ENCODE peak calls at places on chromosomes 3 and 15, in four cellular contexts. One of them, this sample, is unnamed.
A peak's percentile ranks its signal among the peaks of the same experiment; 100 is the strongest.

GRCh38 chr15:93196136-93196670 is 107.2 kb upstream of the RGMA start:
- DNase-seq in H1: no peak
- DNase-seq in mesendoderm: peak; percentile 61
- DNase-seq in IMR-90: no peak
- DNase-seq in this sample: no peak

GRCh38 chr3:13275376-13276005 is 144.6 kb downstream of the NUP210 start:
- DNase-seq in mesendoderm: no peak
- DNase-seq in H1: no peak
- DNase-seq in IMR-90: no peak
- DNase-seq in this sample: no peak

GRCh38 chr3:157544501-157545139 is 41.4 kb upstream of the VEPH1 start:
- DNase-seq in H1: no peak
- DNase-seq in IMR-90: peak; percentile 74
- DNase-seq in mesendoderm: no peak
- DNase-seq in this sample: no peak

GRCh38 chr3:105729662-105730061 is 139.2 kb downstream of the CBLB start:
- DNase-seq in H1: no peak
- DNase-seq in IMR-90: peak; percentile 40
- DNase-seq in mesendoderm: no peak
- DNase-seq in this sample: no peak

GRCh38 chr3:48268381-48268935 is 27.6 kb downstream of the ZNF589 start:
- DNase-seq in IMR-90: no peak
- DNase-seq in mesendoderm: no peak
- DNase-seq in H1: no peak
- DNase-seq in this sample: no peak

GRCh38 chr3:144821583-144821982 is 850.0 kb downstream of the DIPK2A start:
- DNase-seq in mesendoderm: no peak
- DNase-seq in IMR-90: peak; percentile 1
- DNase-seq in H1: no peak
- DNase-seq in this sample: no peak

GRCh38 chr3:151003024-151003771 is 30.7 kb upstream of the CLRN1 start:
- DNase-seq in mesendoderm: no peak
- DNase-seq in IMR-90: peak; percentile 46
- DNase-seq in H1: no peak
- DNase-seq in this sample: no peak

GRCh38 chr15:85813234-85813633 is 18.5 kb upstream of the KLHL25 start:
- DNase-seq in mesendoderm: no peak
- DNase-seq in IMR-90: no peak
- DNase-seq in H1: no peak
- DNase-seq in this sample: no peak

GRCh38 chr3:111392911-111393351 is 149.1 kb upstream of the CD96 start:
- DNase-seq in IMR-90: no peak
- DNase-seq in H1: no peak
- DNase-seq in mesendoderm: peak; percentile 21
- DNase-seq in this sample: no peak

GRCh38 chr3:173397161-173398110 is at the start of gene NLGN1:
- DNase-seq in mesendoderm: peak; percentile 70
- DNase-seq in H1: peak; percentile 84
- DNase-seq in IMR-90: peak; percentile 72
- DNase-seq in this sample: peak; percentile 74

GRCh38 chr3:14889943-14890342 is 57.4 kb upstream of the NR2C2 start:
- DNase-seq in IMR-90: no peak
- DNase-seq in H1: no peak
- DNase-seq in mesendoderm: no peak
- DNase-seq in this sample: no peak

GRCh38 chr3:73783811-73784210 is 159.1 kb upstream of the PDZRN3 start:
- DNase-seq in IMR-90: no peak
- DNase-seq in mesendoderm: no peak
- DNase-seq in H1: no peak
- DNase-seq in this sample: no peak

GRCh38 chr15:66682246-66682645 is 19.8 kb upstream of the SMAD6 start:
- DNase-seq in IMR-90: no peak
- DNase-seq in H1: no peak
- DNase-seq in mesendoderm: no peak
- DNase-seq in this sample: no peak

GRCh38 chr3:157336252-157337009 is 100.2 kb upstream of the PTX3 start:
- DNase-seq in IMR-90: peak; percentile 37
- DNase-seq in mesendoderm: peak; percentile 3
- DNase-seq in H1: no peak
- DNase-seq in this sample: no peak

GRCh38 chr3:146640955-146641867 is 36.1 kb upstream of the PLSCR5 start:
- DNase-seq in IMR-90: peak; percentile 37
- DNase-seq in H1: no peak
- DNase-seq in mesendoderm: peak; percentile 68
- DNase-seq in this sample: no peak

GRCh38 chr3:11010406-11011165 is 18.0 kb downstream of the SLC6A1 start:
- DNase-seq in mesendoderm: no peak
- DNase-seq in H1: no peak
- DNase-seq in IMR-90: no peak
- DNase-seq in this sample: no peak

GRCh38 chr3:3020209-3020608 is 90.0 kb downstream of the IL5RA start:
- DNase-seq in IMR-90: no peak
- DNase-seq in H1: no peak
- DNase-seq in mesendoderm: no peak
- DNase-seq in this sample: no peak

GRCh38 chr15:66741646-66742045 is 39.6 kb downstream of the SMAD6 start:
- DNase-seq in H1: no peak
- DNase-seq in IMR-90: no peak
- DNase-seq in mesendoderm: no peak
- DNase-seq in this sample: no peak

GRCh38 chr3:46578973-46579755 is 13.1 kb upstream of the LRRC2 start:
- DNase-seq in IMR-90: no peak
- DNase-seq in mesendoderm: peak; percentile 54
- DNase-seq in H1: no peak
- DNase-seq in this sample: no peak

GRCh38 chr3:180743813-180744212 is 64.5 kb upstream of the CCDC39 start:
- DNase-seq in IMR-90: no peak
- DNase-seq in mesendoderm: no peak
- DNase-seq in H1: no peak
- DNase-seq in this sample: no peak

GRCh38 chr3:127775398-127776109 is 46.8 kb downstream of the MGLL start:
- DNase-seq in IMR-90: peak; percentile 90
- DNase-seq in H1: no peak
- DNase-seq in mesendoderm: no peak
- DNase-seq in this sample: no peak

GRCh38 chr3:149489060-149489690 is 14.7 kb downstream of the TM4SF4 start:
- DNase-seq in mesendoderm: peak; percentile 60
- DNase-seq in IMR-90: no peak
- DNase-seq in H1: no peak
- DNase-seq in this sample: peak; percentile 52

GRCh38 chr15:41465822-41466421 is 27.8 kb upstream of the ITPKA start:
- DNase-seq in mesendoderm: peak; percentile 55
- DNase-seq in H1: no peak
- DNase-seq in IMR-90: peak; percentile 74
- DNase-seq in this sample: no peak

GRCh38 chr3:111998661-111999641 is at the start of gene TAGLN3:
- DNase-seq in IMR-90: no peak
- DNase-seq in H1: peak; percentile 77
- DNase-seq in mesendoderm: peak; percentile 78
- DNase-seq in this sample: peak; percentile 68

GRCh38 chr15:57060799-57061198 is 142.4 kb downstream of the TCF12 start:
- DNase-seq in H1: no peak
- DNase-seq in mesendoderm: no peak
- DNase-seq in IMR-90: peak; percentile 89
- DNase-seq in this sample: no peak

GRCh38 chr3:36763850-36764703 is at the start of gene DCLK3:
- DNase-seq in H1: peak; percentile 67
- DNase-seq in mesendoderm: peak; percentile 26
- DNase-seq in IMR-90: no peak
- DNase-seq in this sample: peak; percentile 48

GRCh38 chr3:188365184-188365583 is 211.2 kb downstream of the LPP start:
- DNase-seq in H1: no peak
- DNase-seq in mesendoderm: no peak
- DNase-seq in IMR-90: no peak
- DNase-seq in this sample: no peak

GRCh38 chr3:4417449-4417848 is 49.6 kb downstream of the SUMF1 start:
- DNase-seq in mesendoderm: no peak
- DNase-seq in H1: no peak
- DNase-seq in IMR-90: peak; percentile 65
- DNase-seq in this sample: no peak

GRCh38 chr3:184690236-184690883 is 21.5 kb downstream of the MAGEF1 start:
- DNase-seq in H1: no peak
- DNase-seq in mesendoderm: no peak
- DNase-seq in IMR-90: no peak
- DNase-seq in this sample: no peak

GRCh38 chr3:139629033-139629432 is 48.7 kb downstream of the NMNAT3 start:
- DNase-seq in IMR-90: peak; percentile 2
- DNase-seq in H1: no peak
- DNase-seq in mesendoderm: peak; percentile 71
- DNase-seq in this sample: peak; percentile 71

GRCh38 chr3:127183931-127184869 is 8.7 kb upstream of the PRR23E start:
- DNase-seq in H1: peak; percentile 35
- DNase-seq in mesendoderm: peak; percentile 20
- DNase-seq in IMR-90: no peak
- DNase-seq in this sample: no peak

GRCh38 chr3:190504354-190505125 is 9.3 kb upstream of the IL1RAP start:
- DNase-seq in H1: no peak
- DNase-seq in mesendoderm: peak; percentile 19
- DNase-seq in IMR-90: peak; percentile 27
- DNase-seq in this sample: no peak

GRCh38 chr3:156630081-156630772 is 44.2 kb upstream of the TIPARP start:
- DNase-seq in IMR-90: peak; percentile 45
- DNase-seq in mesendoderm: peak; percentile 72
- DNase-seq in H1: no peak
- DNase-seq in this sample: no peak

GRCh38 chr3:27927882-27928281 is 205.8 kb upstream of the EOMES start:
- DNase-seq in IMR-90: no peak
- DNase-seq in H1: no peak
- DNase-seq in mesendoderm: no peak
- DNase-seq in this sample: no peak

GRCh38 chr15:82680200-82681102 is 29.2 kb downstream of the AP3B2 start:
- DNase-seq in H1: peak; percentile 88
- DNase-seq in IMR-90: no peak
- DNase-seq in mesendoderm: peak; percentile 94
- DNase-seq in this sample: peak; percentile 94

DNA sequence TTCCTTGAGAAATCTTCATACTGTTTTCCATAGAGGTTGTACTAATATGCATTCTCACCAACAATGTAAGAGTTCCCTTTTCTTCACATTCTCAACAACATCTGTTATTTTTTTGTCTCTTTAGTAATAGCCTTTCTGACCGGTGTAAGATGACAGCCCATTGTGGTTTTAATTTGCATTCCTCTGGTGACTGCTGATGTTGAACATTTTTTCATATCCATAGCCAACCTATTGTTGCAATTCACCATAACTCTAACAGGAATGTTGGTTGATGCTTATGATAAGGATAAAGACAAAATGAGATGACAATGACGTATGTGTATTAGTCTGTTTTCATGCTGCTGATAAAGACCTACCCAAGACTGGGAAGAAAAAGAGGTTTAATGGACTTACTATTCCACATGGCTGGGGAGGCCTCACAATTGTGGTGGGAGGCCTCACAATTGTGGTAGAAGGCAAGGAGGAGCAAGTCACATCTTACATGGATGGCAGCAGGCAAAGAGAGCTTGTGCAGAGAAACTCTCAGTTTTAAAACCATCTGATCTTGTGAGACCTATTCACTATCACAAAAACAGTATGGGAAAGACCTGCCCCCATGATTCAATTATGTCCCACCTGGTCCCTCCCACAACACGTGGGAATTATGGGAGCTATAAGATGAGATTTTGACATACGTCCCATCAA is 37.6 kb upstream of the RHCG start:
- DNase-seq in IMR-90: no peak
- DNase-seq in H1: no peak
- DNase-seq in mesendoderm: no peak
- DNase-seq in this sample: no peak
- H3K4me1 ChIP-seq in IMR-90: no peaks in the 10 kb centered on the region
- H3K4me1 ChIP-seq in H1: peaks cover 6% of the 10 kb centered on the region
- H3K4me1 ChIP-seq in mesendoderm: no peaks in the 10 kb centered on the region
- H3K4me1 ChIP-seq in this sample: peaks cover 2% of the 10 kb centered on the region

GRCh38 chr3:171039674-171040073 is 13.2 kb upstream of the SLC2A2 start:
- DNase-seq in IMR-90: no peak
- DNase-seq in H1: no peak
- DNase-seq in mesendoderm: no peak
- DNase-seq in this sample: no peak
- H2BK120ac ChIP-seq in IMR-90: no peak overlapping the region
- H2BK120ac ChIP-seq in H1: no peak overlapping the region
- H2BK120ac ChIP-seq in mesendoderm: no peak overlapping the region
- H2BK120ac ChIP-seq in this sample: no peak overlapping the region

GRCh38 chr3:117706731-117707130 is 997.2 kb downstream of the TUSC7 start:
- DNase-seq in IMR-90: no peak
- DNase-seq in H1: no peak
- DNase-seq in mesendoderm: no peak
- DNase-seq in this sample: no peak
- H3K56ac ChIP-seq in IMR-90: peak overlapping the region; percentile 46
- H3K56ac ChIP-seq in H1: no peak overlapping the region
- H3K56ac ChIP-seq in mesendoderm: no peak overlapping the region
- H3K56ac ChIP-seq in this sample: no peak overlapping the region

GRCh38 chr3:66395635-66396034 is 105.2 kb downstream of the LRIG1 start:
- DNase-seq in IMR-90: no peak
- DNase-seq in H1: no peak
- DNase-seq in mesendoderm: no peak
- DNase-seq in this sample: no peak
- H3K4me1 ChIP-seq in IMR-90: peaks cover 13% of the 10 kb centered on the region
- H3K4me1 ChIP-seq in H1: no peaks in the 10 kb centered on the region
- H3K4me1 ChIP-seq in mesendoderm: no peaks in the 10 kb centered on the region
- H3K4me1 ChIP-seq in this sample: no peaks in the 10 kb centered on the region

DNA sequence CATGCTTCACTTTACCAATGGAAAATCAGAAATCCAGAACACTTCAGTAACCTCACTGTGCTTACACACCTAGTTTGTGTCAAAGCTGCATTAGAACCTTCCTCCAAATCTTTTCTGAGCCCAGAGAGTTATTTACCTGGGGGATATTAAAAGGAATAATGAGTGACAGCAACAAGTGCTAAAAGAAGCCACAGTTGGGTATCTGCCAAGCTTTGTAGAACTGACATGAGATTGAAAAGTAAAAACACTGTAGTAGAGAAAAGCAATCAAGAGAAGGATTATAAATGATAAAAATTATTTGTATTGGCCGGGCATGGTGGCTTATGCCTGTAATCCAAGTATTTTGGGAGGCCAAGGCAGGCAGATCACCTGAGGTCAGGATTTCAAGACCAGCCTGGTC is 8.8 kb upstream of the TBC1D23 start:
- DNase-seq in IMR-90: no peak
- DNase-seq in mesendoderm: no peak
- DNase-seq in H1: no peak
- DNase-seq in this sample: no peak
- H2BK120ac ChIP-seq in IMR-90: no peak overlapping the region
- H2BK120ac ChIP-seq in mesendoderm: no peak overlapping the region
- H2BK120ac ChIP-seq in H1: no peak overlapping the region
- H2BK120ac ChIP-seq in this sample: no peak overlapping the region

GRCh38 chr15:60349589-60349988 is 48.2 kb downstream of the ANXA2 start:
- DNase-seq in H1: no peak
- DNase-seq in IMR-90: no peak
- DNase-seq in mesendoderm: no peak
- DNase-seq in this sample: no peak
- H3K56ac ChIP-seq in H1: no peak overlapping the region
- H3K56ac ChIP-seq in IMR-90: no peak overlapping the region
- H3K56ac ChIP-seq in mesendoderm: no peak overlapping the region
- H3K56ac ChIP-seq in this sample: no peak overlapping the region